ENCODE peak calls at places on chromosomes 12 and 14, in nine cellular contexts. One of them, this sample, is unnamed.

GRCh38 chr14:63573579-63573978 is 30.4 kb upstream of the PPP2R5E start:
- DNase-seq in heart left ventricle: no peak
- DNase-seq in ovary: no peak
- DNase-seq in left cardiac atrium: no peak
- DNase-seq in endothelial cell: no peak
- DNase-seq in cardiac muscle cell: no peak
- DNase-seq in stimulated activated CD4-positive, alpha-beta T cell treated with anti-CD3 and anti-CD28 coated beads, Interleukin-2, amount 100 ng/mL, for 24 hours: no peak
- DNase-seq in Calu3: peak
- DNase-seq in T follicular helper cell: no peak
- DNase-seq in this sample: no peak

GRCh38 chr14:60092516-60092915 is 793 bp downstream of the PCNX4 start:
- DNase-seq in ovary: peak
- DNase-seq in cardiac muscle cell: peak
- DNase-seq in T follicular helper cell: no peak
- DNase-seq in Calu3: no peak
- DNase-seq in left cardiac atrium: peak
- DNase-seq in stimulated activated CD4-positive, alpha-beta T cell treated with anti-CD3 and anti-CD28 coated beads, Interleukin-2, amount 100 ng/mL, for 24 hours: peak
- DNase-seq in heart left ventricle: no peak
- DNase-seq in endothelial cell: peak
- DNase-seq in this sample: peak

GRCh38 chr12:131589966-131590365 is 120.9 kb upstream of the SFSWAP start:
- DNase-seq in ovary: no peak
- DNase-seq in Calu3: no peak
- DNase-seq in left cardiac atrium: no peak
- DNase-seq in heart left ventricle: no peak
- DNase-seq in T follicular helper cell: no peak
- DNase-seq in cardiac muscle cell: no peak
- DNase-seq in endothelial cell: no peak
- DNase-seq in stimulated activated CD4-positive, alpha-beta T cell treated with anti-CD3 and anti-CD28 coated beads, Interleukin-2, amount 100 ng/mL, for 24 hours: no peak
- DNase-seq in this sample: no peak

GRCh38 chr14:89672636-89673279 is 255.7 kb upstream of the FOXN3 start:
- DNase-seq in heart left ventricle: peak
- DNase-seq in cardiac muscle cell: peak
- DNase-seq in ovary: no peak
- DNase-seq in Calu3: peak
- DNase-seq in stimulated activated CD4-positive, alpha-beta T cell treated with anti-CD3 and anti-CD28 coated beads, Interleukin-2, amount 100 ng/mL, for 24 hours: no peak
- DNase-seq in endothelial cell: no peak
- DNase-seq in T follicular helper cell: no peak
- DNase-seq in left cardiac atrium: peak
- DNase-seq in this sample: peak

GRCh38 chr12:10088955-10089354 is 9.8 kb downstream of the CLEC1A start:
- DNase-seq in T follicular helper cell: no peak
- DNase-seq in heart left ventricle: no peak
- DNase-seq in left cardiac atrium: no peak
- DNase-seq in Calu3: no peak
- DNase-seq in endothelial cell: no peak
- DNase-seq in ovary: no peak
- DNase-seq in stimulated activated CD4-positive, alpha-beta T cell treated with anti-CD3 and anti-CD28 coated beads, Interleukin-2, amount 100 ng/mL, for 24 hours: no peak
- DNase-seq in cardiac muscle cell: no peak
- DNase-seq in this sample: no peak

GRCh38 chr12:52347546-52348510 is 19.5 kb downstream of the KRT85 start:
- DNase-seq in stimulated activated CD4-positive, alpha-beta T cell treated with anti-CD3 and anti-CD28 coated beads, Interleukin-2, amount 100 ng/mL, for 24 hours: no peak
- DNase-seq in heart left ventricle: no peak
- DNase-seq in ovary: no peak
- DNase-seq in Calu3: no peak
- DNase-seq in cardiac muscle cell: no peak
- DNase-seq in left cardiac atrium: no peak
- DNase-seq in endothelial cell: no peak
- DNase-seq in T follicular helper cell: no peak
- DNase-seq in this sample: no peak

GRCh38 chr12:53659011-53659551 is 16.8 kb downstream of the ATP5MC2 start:
- DNase-seq in Calu3: peak
- DNase-seq in cardiac muscle cell: no peak
- DNase-seq in stimulated activated CD4-positive, alpha-beta T cell treated with anti-CD3 and anti-CD28 coated beads, Interleukin-2, amount 100 ng/mL, for 24 hours: no peak
- DNase-seq in ovary: peak
- DNase-seq in heart left ventricle: peak
- DNase-seq in endothelial cell: no peak
- DNase-seq in left cardiac atrium: peak
- DNase-seq in T follicular helper cell: no peak
- DNase-seq in this sample: no peak

GRCh38 chr12:90572778-90573177 is 382.2 kb downstream of the CCER1 start:
- DNase-seq in cardiac muscle cell: no peak
- DNase-seq in endothelial cell: no peak
- DNase-seq in ovary: no peak
- DNase-seq in heart left ventricle: no peak
- DNase-seq in Calu3: no peak
- DNase-seq in stimulated activated CD4-positive, alpha-beta T cell treated with anti-CD3 and anti-CD28 coated beads, Interleukin-2, amount 100 ng/mL, for 24 hours: no peak
- DNase-seq in T follicular helper cell: no peak
- DNase-seq in left cardiac atrium: no peak
- DNase-seq in this sample: no peak

GRCh38 chr12:54502485-54502884 is 4.9 kb downstream of the NCKAP1L start:
- DNase-seq in ovary: no peak
- DNase-seq in heart left ventricle: no peak
- DNase-seq in stimulated activated CD4-positive, alpha-beta T cell treated with anti-CD3 and anti-CD28 coated beads, Interleukin-2, amount 100 ng/mL, for 24 hours: no peak
- DNase-seq in Calu3: no peak
- DNase-seq in cardiac muscle cell: no peak
- DNase-seq in left cardiac atrium: no peak
- DNase-seq in endothelial cell: no peak
- DNase-seq in T follicular helper cell: no peak
- DNase-seq in this sample: no peak

GRCh38 chr12:98185606-98186005 is 329.8 kb upstream of the TMPO start:
- DNase-seq in stimulated activated CD4-positive, alpha-beta T cell treated with anti-CD3 and anti-CD28 coated beads, Interleukin-2, amount 100 ng/mL, for 24 hours: no peak
- DNase-seq in endothelial cell: no peak
- DNase-seq in left cardiac atrium: no peak
- DNase-seq in Calu3: no peak
- DNase-seq in ovary: no peak
- DNase-seq in cardiac muscle cell: no peak
- DNase-seq in T follicular helper cell: no peak
- DNase-seq in heart left ventricle: no peak
- DNase-seq in this sample: no peak

GRCh38 chr12:123962530-123962929 is 10.1 kb downstream of the CCDC92 start:
- DNase-seq in heart left ventricle: no peak
- DNase-seq in left cardiac atrium: no peak
- DNase-seq in cardiac muscle cell: no peak
- DNase-seq in Calu3: no peak
- DNase-seq in stimulated activated CD4-positive, alpha-beta T cell treated with anti-CD3 and anti-CD28 coated beads, Interleukin-2, amount 100 ng/mL, for 24 hours: no peak
- DNase-seq in ovary: no peak
- DNase-seq in T follicular helper cell: no peak
- DNase-seq in endothelial cell: no peak
- DNase-seq in this sample: no peak

GRCh38 chr12:129276408-129277042 is 423.2 kb downstream of the GLT1D1 start:
- DNase-seq in stimulated activated CD4-positive, alpha-beta T cell treated with anti-CD3 and anti-CD28 coated beads, Interleukin-2, amount 100 ng/mL, for 24 hours: no peak
- DNase-seq in ovary: no peak
- DNase-seq in Calu3: no peak
- DNase-seq in endothelial cell: no peak
- DNase-seq in left cardiac atrium: no peak
- DNase-seq in T follicular helper cell: no peak
- DNase-seq in heart left ventricle: no peak
- DNase-seq in cardiac muscle cell: no peak
- DNase-seq in this sample: no peak

GRCh38 chr12:90091809-90092208 is 383.2 kb upstream of the ATP2B1 start:
- DNase-seq in heart left ventricle: no peak
- DNase-seq in T follicular helper cell: no peak
- DNase-seq in left cardiac atrium: no peak
- DNase-seq in cardiac muscle cell: no peak
- DNase-seq in endothelial cell: no peak
- DNase-seq in stimulated activated CD4-positive, alpha-beta T cell treated with anti-CD3 and anti-CD28 coated beads, Interleukin-2, amount 100 ng/mL, for 24 hours: no peak
- DNase-seq in ovary: no peak
- DNase-seq in Calu3: no peak
- DNase-seq in this sample: no peak

GRCh38 chr12:75602111-75602510 is 90.7 kb upstream of the KRR1 start:
- DNase-seq in ovary: no peak
- DNase-seq in Calu3: no peak
- DNase-seq in endothelial cell: no peak
- DNase-seq in heart left ventricle: no peak
- DNase-seq in stimulated activated CD4-positive, alpha-beta T cell treated with anti-CD3 and anti-CD28 coated beads, Interleukin-2, amount 100 ng/mL, for 24 hours: no peak
- DNase-seq in T follicular helper cell: no peak
- DNase-seq in left cardiac atrium: no peak
- DNase-seq in cardiac muscle cell: no peak
- DNase-seq in this sample: no peak

GRCh38 chr12:84996759-84997158 is 39.3 kb downstream of the TSPAN19 start:
- DNase-seq in endothelial cell: no peak
- DNase-seq in stimulated activated CD4-positive, alpha-beta T cell treated with anti-CD3 and anti-CD28 coated beads, Interleukin-2, amount 100 ng/mL, for 24 hours: no peak
- DNase-seq in cardiac muscle cell: no peak
- DNase-seq in left cardiac atrium: no peak
- DNase-seq in heart left ventricle: no peak
- DNase-seq in ovary: no peak
- DNase-seq in T follicular helper cell: no peak
- DNase-seq in Calu3: no peak
- DNase-seq in this sample: no peak

GRCh38 chr12:74317078-74317581 is 220.5 kb upstream of the ATXN7L3B start:
- DNase-seq in stimulated activated CD4-positive, alpha-beta T cell treated with anti-CD3 and anti-CD28 coated beads, Interleukin-2, amount 100 ng/mL, for 24 hours: no peak
- DNase-seq in ovary: peak
- DNase-seq in left cardiac atrium: peak
- DNase-seq in cardiac muscle cell: peak
- DNase-seq in Calu3: peak
- DNase-seq in T follicular helper cell: no peak
- DNase-seq in heart left ventricle: no peak
- DNase-seq in endothelial cell: peak
- DNase-seq in this sample: peak

GRCh38 chr14:104433401-104434213 is 146.0 kb upstream of the C14orf180 start:
- DNase-seq in stimulated activated CD4-positive, alpha-beta T cell treated with anti-CD3 and anti-CD28 coated beads, Interleukin-2, amount 100 ng/mL, for 24 hours: no peak
- DNase-seq in T follicular helper cell: no peak
- DNase-seq in endothelial cell: no peak
- DNase-seq in heart left ventricle: no peak
- DNase-seq in left cardiac atrium: no peak
- DNase-seq in cardiac muscle cell: no peak
- DNase-seq in Calu3: no peak
- DNase-seq in ovary: no peak
- DNase-seq in this sample: no peak

GRCh38 chr14:52325126-52325525 is 11.0 kb downstream of the PTGER2 start:
- DNase-seq in endothelial cell: no peak
- DNase-seq in left cardiac atrium: no peak
- DNase-seq in T follicular helper cell: no peak
- DNase-seq in heart left ventricle: no peak
- DNase-seq in stimulated activated CD4-positive, alpha-beta T cell treated with anti-CD3 and anti-CD28 coated beads, Interleukin-2, amount 100 ng/mL, for 24 hours: no peak
- DNase-seq in cardiac muscle cell: no peak
- DNase-seq in Calu3: no peak
- DNase-seq in ovary: no peak
- DNase-seq in this sample: no peak

GRCh38 chr12:121043067-121043466 is 4.0 kb upstream of the OASL start:
- DNase-seq in T follicular helper cell: no peak
- DNase-seq in Calu3: no peak
- DNase-seq in stimulated activated CD4-positive, alpha-beta T cell treated with anti-CD3 and anti-CD28 coated beads, Interleukin-2, amount 100 ng/mL, for 24 hours: no peak
- DNase-seq in endothelial cell: no peak
- DNase-seq in ovary: no peak
- DNase-seq in left cardiac atrium: no peak
- DNase-seq in heart left ventricle: no peak
- DNase-seq in cardiac muscle cell: no peak
- DNase-seq in this sample: no peak

GRCh38 chr12:118290130-118290529 is 82.6 kb downstream of the TAOK3 start:
- DNase-seq in endothelial cell: no peak
- DNase-seq in T follicular helper cell: no peak
- DNase-seq in stimulated activated CD4-positive, alpha-beta T cell treated with anti-CD3 and anti-CD28 coated beads, Interleukin-2, amount 100 ng/mL, for 24 hours: no peak
- DNase-seq in ovary: no peak
- DNase-seq in cardiac muscle cell: no peak
- DNase-seq in heart left ventricle: no peak
- DNase-seq in left cardiac atrium: no peak
- DNase-seq in Calu3: no peak
- DNase-seq in this sample: no peak

GRCh38 chr12:11649413-11650278 is at the start of gene ETV6:
- DNase-seq in stimulated activated CD4-positive, alpha-beta T cell treated with anti-CD3 and anti-CD28 coated beads, Interleukin-2, amount 100 ng/mL, for 24 hours: peak
- DNase-seq in cardiac muscle cell: peak
- DNase-seq in left cardiac atrium: peak
- DNase-seq in endothelial cell: peak
- DNase-seq in T follicular helper cell: peak
- DNase-seq in ovary: peak
- DNase-seq in Calu3: peak
- DNase-seq in heart left ventricle: peak
- DNase-seq in this sample: peak

GRCh38 chr12:89821901-89822300 is 113.3 kb upstream of the ATP2B1 start:
- DNase-seq in cardiac muscle cell: no peak
- DNase-seq in left cardiac atrium: no peak
- DNase-seq in Calu3: no peak
- DNase-seq in T follicular helper cell: no peak
- DNase-seq in stimulated activated CD4-positive, alpha-beta T cell treated with anti-CD3 and anti-CD28 coated beads, Interleukin-2, amount 100 ng/mL, for 24 hours: no peak
- DNase-seq in ovary: no peak
- DNase-seq in heart left ventricle: no peak
- DNase-seq in endothelial cell: no peak
- DNase-seq in this sample: no peak

GRCh38 chr12:130577348-130577747 is 138.8 kb downstream of the RIMBP2 start:
- DNase-seq in stimulated activated CD4-positive, alpha-beta T cell treated with anti-CD3 and anti-CD28 coated beads, Interleukin-2, amount 100 ng/mL, for 24 hours: no peak
- DNase-seq in heart left ventricle: no peak
- DNase-seq in cardiac muscle cell: no peak
- DNase-seq in T follicular helper cell: no peak
- DNase-seq in endothelial cell: no peak
- DNase-seq in ovary: no peak
- DNase-seq in left cardiac atrium: no peak
- DNase-seq in Calu3: no peak
- DNase-seq in this sample: no peak

GRCh38 chr12:56146492-56147460 is 5.6 kb upstream of the MYL6B start:
- DNase-seq in left cardiac atrium: peak
- DNase-seq in cardiac muscle cell: no peak
- DNase-seq in endothelial cell: no peak
- DNase-seq in Calu3: no peak
- DNase-seq in stimulated activated CD4-positive, alpha-beta T cell treated with anti-CD3 and anti-CD28 coated beads, Interleukin-2, amount 100 ng/mL, for 24 hours: no peak
- DNase-seq in heart left ventricle: no peak
- DNase-seq in ovary: peak
- DNase-seq in T follicular helper cell: no peak
- DNase-seq in this sample: no peak

GRCh38 chr12:128829870-128830504 is 6.2 kb upstream of the SLC15A4 start:
- DNase-seq in left cardiac atrium: no peak
- DNase-seq in T follicular helper cell: no peak
- DNase-seq in cardiac muscle cell: no peak
- DNase-seq in Calu3: no peak
- DNase-seq in ovary: no peak
- DNase-seq in endothelial cell: no peak
- DNase-seq in stimulated activated CD4-positive, alpha-beta T cell treated with anti-CD3 and anti-CD28 coated beads, Interleukin-2, amount 100 ng/mL, for 24 hours: no peak
- DNase-seq in heart left ventricle: no peak
- DNase-seq in this sample: no peak

GRCh38 chr12:109053382-109054123 is 1.2 kb downstream of the USP30 start:
- DNase-seq in left cardiac atrium: no peak
- DNase-seq in cardiac muscle cell: peak
- DNase-seq in heart left ventricle: no peak
- DNase-seq in T follicular helper cell: no peak
- DNase-seq in ovary: no peak
- DNase-seq in Calu3: no peak
- DNase-seq in stimulated activated CD4-positive, alpha-beta T cell treated with anti-CD3 and anti-CD28 coated beads, Interleukin-2, amount 100 ng/mL, for 24 hours: peak
- DNase-seq in endothelial cell: no peak
- DNase-seq in this sample: no peak

GRCh38 chr14:28754209-28754985 is 12.2 kb upstream of the FOXG1 start:
- DNase-seq in endothelial cell: peak
- DNase-seq in cardiac muscle cell: peak
- DNase-seq in left cardiac atrium: no peak
- DNase-seq in Calu3: peak
- DNase-seq in ovary: no peak
- DNase-seq in T follicular helper cell: no peak
- DNase-seq in heart left ventricle: no peak
- DNase-seq in stimulated activated CD4-positive, alpha-beta T cell treated with anti-CD3 and anti-CD28 coated beads, Interleukin-2, amount 100 ng/mL, for 24 hours: no peak
- DNase-seq in this sample: peak